ENCODE peak calls at places on chromosomes 7 and 10, in six cellular contexts. Z is GM03348, G is NCI-H1092, M is choroid plexus epithelial cell, B is HCEC 1CT, D is lower lobe of right lung. E is an unnamed sample.

GRCh38 chr10:60816624-60817023 is 38.3 kb downstream of the CDK1 start:
- DNase-seq in D (no peak), G (peak; percentile 11), Z (peak; percentile 82), B (peak; percentile 73), M (peak; percentile 96), E (peak; percentile 66)

GRCh38 chr10:67978749-67979148 is 94.3 kb downstream of the SIRT1 start:
- DNase-seq in B (no peak), G (no peak), D (no peak), M (no peak), Z (no peak), E (no peak)

GRCh38 chr7:155551785-155552611 is 5.6 kb upstream of the CNPY1 start:
- DNase-seq in G (no peak), Z (no peak), B (no peak), M (no peak), D (no peak), E (no peak)

GRCh38 chr7:14717711-14718304 is 184.7 kb downstream of the DGKB start:
- DNase-seq in D (no peak), M (peak; percentile 54), B (peak; percentile 37), Z (peak; percentile 34), G (peak; percentile 17), E (no peak)

GRCh38 chr10:12448729-12449391 is 99.5 kb downstream of the CAMK1D start:
- DNase-seq in B (peak; percentile 80), Z (peak; percentile 64), G (no peak), M (peak; percentile 94), D (no peak), E (peak; percentile 93)

GRCh38 chr7:151491859-151492258 is 27.8 kb downstream of the RHEB start:
- DNase-seq in M (peak; percentile 95), G (no peak), Z (peak; percentile 83), D (no peak), B (peak; percentile 96), E (peak; percentile 73)

GRCh38 chr7:2107386-2108085 is 125.2 kb downstream of the MAD1L1 start:
- DNase-seq in M (peak; percentile 58), G (no peak), B (no peak), D (no peak), Z (no peak), E (no peak)

GRCh38 chr10:96606946-96607345 is 20.1 kb upstream of the TM9SF3 start:
- DNase-seq in D (no peak), G (no peak), B (no peak), M (no peak), Z (no peak), E (no peak)

GRCh38 chr7:1317654-1318450 is 85.2 kb downstream of the UNCX start:
- DNase-seq in Z (no peak), G (no peak), M (no peak), B (no peak), D (peak; percentile 28), E (no peak)

GRCh38 chr10:4770766-4771553 is 55.0 kb upstream of the AKR1E2 start:
- DNase-seq in D (no peak), G (no peak), B (peak; percentile 99), Z (peak; percentile 52), M (peak; percentile 92), E (peak; percentile 90)

GRCh38 chr7:15685358-15686181 is 913 bp downstream of the MEOX2 start:
- DNase-seq in G (peak; percentile 75), Z (peak; percentile 61), M (peak; percentile 26), D (peak; percentile 50), B (peak; percentile 52), E (no peak)